ENCODE peak calls at places on chromosome 18, in five cellular contexts. J is GM12864, I is HFFc6, D is choroid plexus epithelial cell, M is transverse colon. K is an unnamed sample.

GRCh38 chr18:8163287-8163959 is 445.8 kb upstream of the RAB12 start:
- DNase-seq in M (no peak), I (no peak), D (no peak), J (no peak), K (no peak)

GRCh38 chr18:55407774-55408535 is 180.0 kb downstream of the TCF4 start:
- DNase-seq in J (no peak), M (no peak), D (no peak), I (no peak), K (no peak)

GRCh38 chr18:58215005-58215404 is 171.0 kb downstream of the NEDD4L start:
- DNase-seq in M (no peak), D (no peak), I (no peak), J (no peak), K (no peak)

GRCh38 chr18:51236225-51236624 is 38.7 kb upstream of the MEX3C start:
- DNase-seq in J (no peak), I (peak), D (peak), M (no peak), K (no peak)

GRCh38 chr18:46867471-46868170 is 49.7 kb downstream of the PIAS2 start:
- DNase-seq in I (no peak), M (no peak), D (no peak), J (no peak), K (no peak)

GRCh38 chr18:23862071-23862470 is 152.5 kb upstream of the TTC39C start:
- DNase-seq in M (no peak), J (no peak), D (peak), I (peak), K (no peak)

GRCh38 chr18:62523255-62523588 is 397 bp downstream of the ZCCHC2 start:
- DNase-seq in D (no peak), M (no peak), J (no peak), I (peak), K (no peak)

GRCh38 chr18:63689064-63689463 is 13.7 kb upstream of the SERPINB11 start:
- DNase-seq in M (no peak), D (no peak), J (no peak), I (no peak), K (no peak)

GRCh38 chr18:55439036-55439435 is 149.0 kb downstream of the TCF4 start:
- DNase-seq in D (no peak), I (no peak), J (no peak), M (no peak), K (no peak)

GRCh38 chr18:78192044-78192443 is 787.6 kb upstream of the SALL3 start:
- DNase-seq in J (no peak), I (no peak), D (no peak), M (no peak), K (no peak)

GRCh38 chr18:25360301-25360899 is 8.4 kb upstream of the ZNF521 start:
- DNase-seq in I (no peak), J (no peak), M (no peak), D (no peak), K (no peak)

GRCh38 chr18:44771957-44772917 is 91.5 kb downstream of the SETBP1 start:
- DNase-seq in J (no peak), I (no peak), D (peak), M (peak), K (no peak)

GRCh38 chr18:39854291-39854690 is 2100.7 kb upstream of the PIK3C3 start:
- DNase-seq in D (no peak), I (no peak), J (no peak), M (no peak), K (no peak)

GRCh38 chr18:37717656-37718055 is 152.1 kb upstream of the CELF4 start:
- DNase-seq in M (no peak), I (no peak), J (no peak), D (no peak), K (no peak)

GRCh38 chr18:37714621-37715020 is 149.0 kb upstream of the CELF4 start:
- DNase-seq in I (no peak), M (no peak), J (no peak), D (no peak), K (no peak)

GRCh38 chr18:37717098-37717497 is 151.5 kb upstream of the CELF4 start:
- DNase-seq in M (no peak), D (no peak), I (no peak), J (no peak), K (no peak)

GRCh38 chr18:37712776-37713175 is 147.2 kb upstream of the CELF4 start:
- DNase-seq in I (no peak), D (no peak), M (no peak), J (no peak), K (no peak)

DNA sequence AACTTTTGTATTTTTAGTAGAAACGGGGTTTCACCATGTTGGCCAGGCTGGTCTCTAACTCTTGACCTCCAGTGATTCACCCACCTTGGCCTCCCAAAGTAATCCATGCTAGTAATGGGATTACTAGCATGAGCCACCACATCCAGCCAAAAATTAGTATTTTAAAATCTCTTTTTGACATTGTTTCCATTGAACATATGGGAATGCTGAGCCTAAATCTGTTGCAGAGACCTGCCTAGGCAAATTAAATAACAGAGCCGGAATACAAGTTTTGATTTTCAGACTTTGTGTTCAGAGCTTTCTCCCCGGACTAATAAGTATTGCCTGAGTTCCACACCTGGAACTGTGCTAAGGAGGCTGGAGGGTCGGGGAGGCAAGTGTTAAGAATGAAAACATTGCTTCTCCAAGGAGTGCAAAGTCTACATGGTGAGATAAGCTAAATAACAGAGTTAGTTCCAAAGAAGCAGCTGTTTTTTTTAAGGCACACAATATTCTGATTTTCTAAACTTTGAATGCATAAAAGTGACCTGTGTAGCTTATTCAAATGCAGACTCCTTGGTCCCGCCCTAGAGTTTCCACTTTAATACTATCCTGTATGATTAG is 150.6 kb upstream of the CELF4 start:
- DNase-seq in M (no peak), D (no peak), J (no peak), I (no peak), K (no peak)
- TF ChIP-seq CTCF in M (no peak), D (no peak), J (no peak), I (no peak), K (no peak)

DNA sequence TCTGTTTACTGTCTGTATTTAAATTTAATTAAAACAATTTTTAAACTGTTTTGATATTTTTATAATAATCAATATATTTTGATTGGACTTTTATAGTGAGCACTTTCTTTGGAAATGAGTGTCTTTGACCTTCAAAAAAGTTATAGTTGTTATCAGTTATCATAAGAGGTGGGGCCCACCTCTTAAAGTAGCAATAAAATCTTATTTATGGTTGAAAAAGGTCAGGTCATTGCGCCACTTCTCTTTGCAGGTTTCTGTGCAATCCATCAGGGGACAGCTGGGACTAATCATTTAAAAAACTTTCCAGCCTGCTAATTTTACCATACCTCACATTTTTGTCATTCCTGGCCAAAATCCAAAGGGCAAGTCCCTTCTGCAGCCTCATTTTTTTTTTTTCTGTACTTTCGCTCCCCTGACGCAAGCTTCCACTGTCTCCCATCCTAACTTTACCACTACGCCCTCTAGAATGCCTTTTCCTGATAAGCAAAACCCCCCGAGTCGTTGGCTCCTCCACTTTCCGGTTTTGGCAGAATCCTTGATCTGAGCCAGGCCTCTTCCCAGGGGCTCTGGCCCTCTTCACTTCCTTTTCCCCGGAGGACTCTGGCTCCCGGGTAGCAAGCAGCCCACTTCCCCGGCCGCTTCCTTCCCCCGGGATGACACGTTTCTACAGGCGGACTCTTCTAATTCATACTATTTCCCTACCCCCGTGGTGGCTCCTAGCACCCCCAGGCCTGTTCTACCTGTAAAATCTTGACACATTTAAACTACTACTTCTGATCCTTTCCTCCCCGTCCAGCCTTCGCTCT is 1.1 kb upstream of the SEH1L start:
- DNase-seq in I (peak), D (peak), M (peak), J (no peak), K (no peak)
- TF ChIP-seq CTCF in I (peak), D (peak), M (no peak), J (no peak), K (no peak)

GRCh38 chr18:26804474-26804873 is 61.0 kb downstream of the AQP4 start:
- DNase-seq in M (no peak), J (no peak), I (no peak), D (peak), K (no peak)

GRCh38 chr18:26802330-26803200 is 62.9 kb downstream of the AQP4 start:
- DNase-seq in J (no peak), M (no peak), D (no peak), I (no peak), K (no peak)

GRCh38 chr18:26806224-26806623 is 59.3 kb downstream of the AQP4 start:
- DNase-seq in I (no peak), J (no peak), M (no peak), D (no peak), K (no peak)

DNA sequence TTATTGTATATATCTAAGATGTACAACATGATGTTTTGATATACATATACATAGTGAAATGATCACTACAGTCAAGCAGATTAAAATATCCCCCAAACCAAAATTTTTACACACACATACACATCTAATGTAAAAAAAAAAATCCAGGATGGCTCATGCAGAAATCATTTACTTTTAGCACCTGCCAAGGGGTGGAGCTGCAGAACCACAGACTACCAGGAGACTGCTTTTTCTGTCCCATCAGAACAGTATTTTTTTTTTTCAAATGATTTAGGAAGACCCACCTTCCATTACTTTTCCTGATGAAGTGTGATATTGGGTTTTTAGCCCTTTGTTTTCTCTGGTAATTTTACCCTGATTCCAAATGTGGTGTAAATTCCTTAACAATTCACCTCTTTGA is 61.9 kb downstream of the AQP4 start:
- DNase-seq in J (no peak), D (no peak), M (no peak), I (no peak), K (no peak)
- TF ChIP-seq CTCF in J (no peak), D (no peak), M (no peak), I (no peak), K (no peak)

DNA sequence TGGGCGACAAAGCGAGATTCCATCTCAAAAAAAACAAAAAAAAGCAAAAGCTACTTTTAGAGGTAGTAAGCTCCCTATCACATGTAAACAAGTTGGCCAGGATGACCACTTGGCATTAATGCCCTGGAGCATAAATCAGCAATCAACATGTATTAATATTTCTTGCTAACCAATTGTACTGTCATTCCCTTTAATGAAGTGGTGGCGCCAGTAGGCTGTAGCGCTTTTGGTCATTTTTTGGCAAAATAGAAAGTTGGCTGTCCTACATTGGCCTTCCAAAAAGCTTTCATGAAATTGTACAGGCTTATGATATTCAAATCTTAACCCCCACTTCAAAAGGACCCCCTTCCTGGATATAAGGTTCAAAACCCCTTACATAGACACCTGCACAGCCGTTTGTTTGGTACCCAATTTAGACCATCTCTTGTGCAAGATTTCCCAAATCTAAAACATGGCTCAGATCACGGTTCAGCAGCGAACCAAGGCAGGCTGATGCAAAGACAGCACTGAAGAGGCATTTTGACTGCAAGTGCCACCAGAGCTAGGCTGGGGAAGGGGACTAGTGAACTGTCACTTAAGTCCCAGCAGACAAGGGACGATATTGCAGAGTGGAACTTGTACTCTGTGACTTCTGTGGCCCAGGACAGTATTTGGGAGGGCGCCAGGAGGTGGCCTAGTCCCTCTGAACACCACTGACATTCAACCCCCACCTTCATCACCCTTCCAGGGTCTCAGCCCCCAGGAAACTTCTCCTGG is 31.9 kb downstream of the SMAD7 start:
- DNase-seq in J (no peak), M (no peak), I (no peak), D (no peak), K (no peak)
- TF ChIP-seq CTCF in J (no peak), M (no peak), I (peak), D (no peak), K (no peak)

DNA sequence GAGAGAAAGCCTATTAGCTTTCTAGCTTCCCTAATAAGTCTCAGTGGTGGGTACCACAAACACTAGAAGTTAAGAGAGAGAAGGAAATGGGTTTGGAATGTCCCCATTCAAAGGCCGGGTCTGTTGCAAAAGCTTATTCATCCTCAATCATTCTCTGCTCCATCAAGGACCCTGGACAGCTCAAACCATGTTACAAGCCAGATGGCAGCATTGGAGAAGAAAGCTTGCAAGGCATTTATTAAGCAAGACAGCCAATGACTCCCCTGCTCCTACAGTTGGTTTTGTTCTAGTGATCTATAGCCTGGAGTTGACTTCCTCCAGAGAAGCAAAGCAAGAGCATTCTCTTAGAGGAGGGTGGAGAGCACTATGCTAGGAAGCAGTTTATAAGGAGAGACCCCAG is 86.9 kb upstream of the LMAN1 start:
- DNase-seq in D (peak), M (no peak), J (no peak), I (peak), K (no peak)
- TF ChIP-seq CTCF in D (peak), M (no peak), J (no peak), I (no peak), K (no peak)